ENCODE peak calls at places on chromosomes 12 and 14, in seven cellular contexts. U is right atrium auricular region, Y is sigmoid colon, N is lower lobe of right lung, W is AG10803, P is Peyer's patch, V is HFF-Myc. E is an unnamed sample.

GRCh38 chr14:24662753-24663152 is 28.8 kb upstream of the GZMB start:
- DNase-seq in U (no peak), Y (no peak), N (no peak), W (no peak), P (no peak), V (no peak), E (no peak)

GRCh38 chr14:21694425-21694824 is 20.8 kb upstream of the OR4E1 start:
- DNase-seq in U (no peak), Y (no peak), N (no peak), W (no peak), P (no peak), V (no peak), E (no peak)

GRCh38 chr14:38544766-38545165 is 288.9 kb upstream of the CLEC14A start:
- DNase-seq in U (no peak), Y (no peak), N (no peak), W (no peak), P (no peak), V (no peak), E (no peak)

GRCh38 chr14:33056213-33056612 is 117.5 kb downstream of the NPAS3 start:
- DNase-seq in U (no peak), Y (no peak), N (no peak), W (no peak), P (no peak), V (no peak), E (no peak)

GRCh38 chr14:20830831-20831230 is 28.2 kb upstream of the RNASE1 start:
- DNase-seq in U (no peak), Y (no peak), N (no peak), W (no peak), P (no peak), V (no peak), E (no peak)

GRCh38 chr12:50106907-50107306 is 3.1 kb downstream of the GPD1 start:
- DNase-seq in U (no peak), Y (peak), N (no peak), W (no peak), P (no peak), V (no peak), E (no peak)

GRCh38 chr12:98002887-98003493 is 512.4 kb upstream of the TMPO start:
- DNase-seq in U (no peak), Y (no peak), N (no peak), W (peak), P (no peak), V (peak), E (peak)

GRCh38 chr14:33280646-33281045 is 342.0 kb downstream of the NPAS3 start:
- DNase-seq in U (no peak), Y (no peak), N (no peak), W (peak), P (no peak), V (no peak), E (no peak)

GRCh38 chr12:87378526-87378925 is 650.7 kb downstream of the C12orf50 start:
- DNase-seq in U (no peak), Y (no peak), N (no peak), W (no peak), P (no peak), V (no peak), E (no peak)

GRCh38 chr12:124884587-124885438 is 21.1 kb upstream of the SCARB1 start:
- DNase-seq in U (no peak), Y (no peak), N (peak), W (no peak), P (no peak), V (no peak), E (peak)

GRCh38 chr12:89135976-89136634 is 216.2 kb downstream of the DUSP6 start:
- DNase-seq in U (no peak), Y (no peak), N (no peak), W (peak), P (no peak), V (no peak), E (no peak)

GRCh38 chr14:90587918-90588317 is 191.1 kb downstream of the CALM1 start:
- DNase-seq in U (no peak), Y (no peak), N (no peak), W (no peak), P (no peak), V (no peak), E (no peak)

GRCh38 chr14:33551963-33552362 is 398.9 kb downstream of the EGLN3 start:
- DNase-seq in U (no peak), Y (no peak), N (no peak), W (no peak), P (no peak), V (no peak), E (no peak)

GRCh38 chr14:68585690-68586089 is 207.2 kb downstream of the ZFP36L1 start:
- DNase-seq in U (no peak), Y (no peak), N (no peak), W (peak), P (no peak), V (no peak), E (no peak)

GRCh38 chr14:96264850-96265249 is 8.8 kb downstream of the BDKRB1 start:
- DNase-seq in U (no peak), Y (peak), N (no peak), W (peak), P (no peak), V (no peak), E (no peak)

GRCh38 chr14:89576132-89576923 is 159.3 kb upstream of the FOXN3 start:
- DNase-seq in U (no peak), Y (peak), N (no peak), W (no peak), P (no peak), V (no peak), E (no peak)

GRCh38 chr14:51041853-51042252 is 53.1 kb downstream of the TRIM9 start:
- DNase-seq in U (no peak), Y (no peak), N (no peak), W (no peak), P (no peak), V (no peak), E (no peak)

GRCh38 chr14:68977137-68977740 is 1.9 kb downstream of the ACTN1 start:
- DNase-seq in U (no peak), Y (no peak), N (no peak), W (no peak), P (no peak), V (no peak), E (peak)

GRCh38 chr12:57057037-57057436 is 7.1 kb upstream of the MYO1A start:
- DNase-seq in U (no peak), Y (no peak), N (no peak), W (no peak), P (no peak), V (no peak), E (no peak)

GRCh38 chr14:72941286-72941985 is 15.2 kb downstream of the DCAF4 start:
- DNase-seq in U (no peak), Y (no peak), N (no peak), W (no peak), P (no peak), V (no peak), E (no peak)

GRCh38 chr14:28875937-28876910 is 109.6 kb downstream of the FOXG1 start:
- DNase-seq in U (no peak), Y (no peak), N (no peak), W (no peak), P (no peak), V (no peak), E (no peak)

GRCh38 chr12:131057722-131058515 is 104.2 kb downstream of the ADGRD1 start:
- DNase-seq in U (no peak), Y (no peak), N (no peak), W (no peak), P (no peak), V (no peak), E (no peak)

GRCh38 chr14:44961151-44961729 is 507 bp downstream of the KLHL28 start:
- DNase-seq in U (peak), Y (peak), N (peak), W (peak), P (peak), V (no peak), E (peak)

GRCh38 chr14:106493962-106494823 is 967.8 kb downstream of the TMEM121 start:
- DNase-seq in U (no peak), Y (no peak), N (no peak), W (no peak), P (no peak), V (no peak), E (no peak)

GRCh38 chr12:4383304-4383865 is 3.9 kb upstream of the FGF23 start:
- DNase-seq in U (no peak), Y (no peak), N (no peak), W (no peak), P (no peak), V (no peak), E (peak)
- TF ChIP-seq CTCF in U (no peak), Y (no peak), N (no peak), W (no peak), P (no peak), V (no peak), E (peak)

GRCh38 chr12:119594772-119595445 is 1.3 kb downstream of the TMEM233 start:
- DNase-seq in U (no peak), Y (no peak), N (no peak), W (no peak), P (no peak), V (no peak), E (no peak)
- H3K4me3 ChIP-seq in U (peak), Y (no peak), N (peak), W (peak), P (peak), V (peak), E (no peak)

GRCh38 chr14:55045087-55045486 is 6.4 kb upstream of the MAPK1IP1L start:
- DNase-seq in U (no peak), Y (no peak), N (no peak), W (no peak), P (no peak), V (no peak), E (peak)
- TF ChIP-seq CTCF in U (no peak), Y (no peak), N (no peak), W (no peak), P (no peak), V (no peak), E (no peak)

GRCh38 chr12:80708535-80709328 is 1.3 kb downstream of the MYF6 start:
- DNase-seq in U (no peak), Y (no peak), N (no peak), W (no peak), P (no peak), V (no peak), E (peak)

GRCh38 chr12:80710727-80711066 is 3.3 kb downstream of the MYF6 start:
- DNase-seq in U (no peak), Y (no peak), N (no peak), W (no peak), P (no peak), V (no peak), E (no peak)

GRCh38 chr12:80709811-80710726 is 2.6 kb downstream of the MYF6 start:
- DNase-seq in U (no peak), Y (no peak), N (no peak), W (no peak), P (no peak), V (no peak), E (peak)

GRCh38 chr12:80707126-80707829 is at the start of gene MYF6:
- DNase-seq in U (no peak), Y (no peak), N (no peak), W (no peak), P (no peak), V (no peak), E (no peak)

DNA sequence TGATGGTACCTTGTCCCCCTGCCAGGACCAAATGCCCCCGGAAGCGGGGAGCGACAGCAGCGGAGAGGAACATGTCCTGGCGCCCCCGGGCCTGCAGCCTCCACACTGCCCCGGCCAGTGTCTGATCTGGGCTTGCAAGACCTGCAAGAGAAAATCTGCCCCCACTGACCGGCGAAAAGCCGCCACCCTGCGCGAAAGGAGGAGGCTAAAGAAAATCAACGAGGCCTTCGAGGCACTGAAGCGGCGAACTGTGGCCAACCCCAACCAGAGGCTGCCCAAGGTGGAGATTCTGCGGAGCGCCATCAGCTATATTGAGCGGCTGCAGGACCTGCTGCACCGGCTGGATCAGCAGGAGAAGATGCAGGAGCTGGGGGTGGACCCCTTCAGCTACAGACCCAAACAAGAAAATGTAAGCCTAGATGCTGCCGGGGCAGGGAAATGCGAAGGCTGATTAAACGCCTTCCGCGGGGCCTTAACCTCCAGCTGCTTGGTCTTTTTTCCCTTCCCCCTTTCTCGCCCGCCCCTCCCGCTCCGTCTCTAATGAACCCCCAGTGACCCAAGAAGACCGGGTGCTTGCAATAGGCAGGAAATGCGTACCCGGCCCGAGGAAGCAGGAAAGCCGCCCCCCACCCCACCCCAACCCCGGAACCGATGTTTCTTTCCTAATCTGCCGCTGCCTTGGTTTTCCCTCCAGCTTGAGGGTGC is 548 bp downstream of the MYF6 start:
- DNase-seq in U (no peak), Y (peak), N (no peak), W (no peak), P (no peak), V (no peak), E (peak)
- H3K4me3 ChIP-seq in U (peak), Y (no peak), N (no peak), W (no peak), P (no peak), V (no peak), E (peak)

DNA sequence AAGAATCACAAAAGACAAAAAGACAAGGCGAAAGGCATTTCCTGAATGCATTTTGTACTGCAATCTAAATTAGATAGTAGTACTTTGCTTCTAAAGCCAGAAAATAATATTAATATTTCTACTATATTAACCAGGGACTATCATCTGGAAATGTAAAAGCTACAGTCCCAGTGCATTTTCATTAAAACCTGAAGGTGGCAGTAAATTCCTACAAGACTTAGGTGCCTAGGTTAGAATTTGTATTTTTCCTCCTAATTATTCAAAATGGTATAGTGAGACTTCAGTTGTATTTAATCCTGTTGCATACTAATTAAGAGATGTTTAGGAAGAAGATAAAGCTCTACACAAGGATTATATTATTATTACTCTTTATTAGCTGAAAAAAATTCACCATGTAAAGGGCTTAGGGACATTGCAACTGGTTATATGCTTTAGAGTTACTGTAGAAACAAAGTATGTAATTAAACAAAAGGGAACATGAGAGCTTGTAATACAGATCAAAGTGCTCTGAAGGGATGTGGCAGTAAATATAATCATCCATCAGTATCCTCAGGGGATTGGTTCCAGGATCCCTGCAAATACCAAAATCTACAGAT is 53.6 kb downstream of the BRMS1L start:
- DNase-seq in U (no peak), Y (no peak), N (no peak), W (peak), P (no peak), V (no peak), E (peak)
- TF ChIP-seq CTCF in U (peak), Y (peak), N (peak), W (peak), P (no peak), V (peak), E (peak)

GRCh38 chr12:9707864-9708808 is 24.8 kb downstream of the CLECL1 start:
- DNase-seq in U (no peak), Y (no peak), N (peak), W (peak), P (no peak), V (peak), E (peak)

GRCh38 chr12:9710584-9711375 is 22.1 kb downstream of the CLECL1 start:
- DNase-seq in U (no peak), Y (no peak), N (no peak), W (no peak), P (no peak), V (no peak), E (no peak)

GRCh38 chr12:9706081-9706685 is 26.7 kb downstream of the CLECL1 start:
- DNase-seq in U (no peak), Y (no peak), N (no peak), W (no peak), P (no peak), V (no peak), E (no peak)

GRCh38 chr12:9708853-9709252 is 24.0 kb downstream of the CLECL1 start:
- DNase-seq in U (no peak), Y (no peak), N (no peak), W (no peak), P (no peak), V (no peak), E (no peak)

GRCh38 chr12:9707356-9707755 is 25.5 kb downstream of the CLECL1 start:
- DNase-seq in U (no peak), Y (no peak), N (no peak), W (no peak), P (no peak), V (no peak), E (no peak)
- H3K4me3 ChIP-seq in U (no peak), Y (no peak), N (no peak), W (no peak), P (no peak), V (no peak), E (no peak)

DNA sequence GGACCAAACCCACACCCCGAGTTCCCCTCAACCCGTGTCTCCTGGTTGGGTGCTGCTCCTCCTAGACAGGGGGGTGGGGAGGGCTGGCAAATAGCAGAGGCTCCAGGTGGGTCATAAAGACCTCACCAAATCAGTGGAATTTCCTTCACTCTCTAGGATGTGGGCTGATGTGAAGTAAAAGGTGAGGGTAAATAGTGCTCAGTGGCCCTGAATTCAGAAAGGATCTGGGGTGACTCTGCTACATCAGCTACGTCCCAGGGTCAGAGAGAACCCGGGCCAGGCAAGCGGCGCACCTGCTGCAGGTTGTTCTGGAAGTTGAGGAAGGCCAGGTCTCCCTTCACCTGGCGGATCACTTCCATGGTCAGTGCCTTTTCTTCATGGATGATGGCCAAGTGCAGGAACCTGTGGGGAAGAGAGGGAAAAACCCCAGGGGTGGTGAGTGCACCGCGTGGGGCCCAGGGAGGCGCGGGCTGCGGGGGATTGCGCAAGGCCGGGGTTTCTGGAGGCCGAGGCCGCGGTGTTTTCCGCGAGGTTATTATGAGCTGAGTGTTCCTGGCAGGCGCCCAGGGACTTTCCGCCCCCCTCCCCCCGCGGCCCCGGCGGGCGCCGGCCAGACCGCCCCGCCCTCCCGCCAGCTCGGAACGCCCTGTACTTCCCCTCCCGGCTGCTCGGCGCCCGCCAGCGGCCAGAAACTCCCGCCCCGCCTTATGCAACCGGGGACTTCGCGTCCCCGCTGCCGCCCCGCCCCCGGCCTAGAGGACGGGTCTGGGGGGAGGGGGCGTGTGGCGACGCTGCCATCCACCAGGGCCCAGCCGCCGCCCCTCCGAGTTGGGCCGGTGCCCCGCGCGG is 928 bp downstream of the NFKBIA start:
- DNase-seq in U (peak), Y (peak), N (peak), W (peak), P (peak), V (no peak), E (peak)
- TF ChIP-seq CTCF in U (no peak), Y (no peak), N (no peak), W (no peak), P (no peak), V (no peak), E (no peak)

E was measured in GM12865.